ENCODE peak calls at places on chromosomes 16 and 17, in eight cellular contexts. C is colonic mucosa; S is putamen; G is activated naive CD8-positive, alpha-beta T cell treated with anti-CD3 and anti-CD28 coated beads, Interleukin-2, amount 50 U/mL, for 24 hours; J is aorta; N is COLO829; O is cardiac muscle cell; P is CMK. U is an unnamed sample.

GRCh38 chr16:58102665-58103427 is 26.3 kb downstream of the CFAP20 start:
- DNase-seq in C (no peak), S (no peak), G (no peak), J (no peak), N (no peak), O (no peak), P (no peak), U (no peak)

GRCh38 chr16:26547681-26548080 is 519.0 kb upstream of the C16orf82 start:
- DNase-seq in C (no peak), S (no peak), G (no peak), J (no peak), N (no peak), O (no peak), P (no peak), U (no peak)

GRCh38 chr17:82740906-82741759 is 5.7 kb downstream of the FN3K start:
- DNase-seq in C (no peak), S (no peak), G (no peak), J (no peak), N (no peak), O (no peak), P (no peak), U (peak)

GRCh38 chr17:70906808-70907207 is 737.5 kb downstream of the KCNJ2 start:
- DNase-seq in C (no peak), S (no peak), G (no peak), J (no peak), N (peak), O (peak), P (no peak), U (no peak)

GRCh38 chr17:38741853-38742421 is 6.2 kb downstream of the PCGF2 start:
- DNase-seq in C (peak), S (no peak), G (no peak), J (peak), N (no peak), O (peak), P (no peak), U (no peak)

GRCh38 chr17:46870116-46870803 is 18.9 kb downstream of the WNT9B start:
- DNase-seq in C (peak), S (no peak), G (no peak), J (no peak), N (no peak), O (no peak), P (no peak), U (no peak)

GRCh38 chr17:45307290-45308015 is 9.4 kb downstream of the MAP3K14 start:
- DNase-seq in C (no peak), S (no peak), G (peak), J (no peak), N (peak), O (peak), P (no peak), U (peak)

GRCh38 chr16:66007717-66008116 is 358.8 kb upstream of the CDH5 start:
- DNase-seq in C (no peak), S (no peak), G (no peak), J (no peak), N (no peak), O (peak), P (no peak), U (no peak)

GRCh38 chr17:50262001-50262794 is 12.1 kb upstream of the TMEM92 start:
- DNase-seq in C (no peak), S (no peak), G (no peak), J (no peak), N (no peak), O (no peak), P (no peak), U (no peak)

GRCh38 chr16:87360862-87361610 is 22.5 kb downstream of the FBXO31 start:
- DNase-seq in C (no peak), S (no peak), G (no peak), J (no peak), N (no peak), O (no peak), P (no peak), U (no peak)

GRCh38 chr17:15914400-15915165 is 30.3 kb upstream of the ADORA2B start:
- DNase-seq in C (no peak), S (no peak), G (no peak), J (no peak), N (no peak), O (peak), P (no peak), U (peak)

GRCh38 chr17:44637066-44637465 is 19.2 kb upstream of the MEIOC start:
- DNase-seq in C (no peak), S (no peak), G (no peak), J (no peak), N (no peak), O (no peak), P (no peak), U (no peak)

GRCh38 chr16:50498756-50499155 is 49.4 kb upstream of the NKD1 start:
- DNase-seq in C (no peak), S (no peak), G (no peak), J (peak), N (no peak), O (peak), P (no peak), U (no peak)

GRCh38 chr17:43532581-43532980 is 13.6 kb downstream of the ETV4 start:
- DNase-seq in C (peak), S (no peak), G (no peak), J (peak), N (no peak), O (no peak), P (no peak), U (no peak)

GRCh38 chr16:72989203-72989991 is 58.5 kb downstream of the ZFHX3 start:
- DNase-seq in C (no peak), S (no peak), G (no peak), J (no peak), N (no peak), O (peak), P (no peak), U (peak)

GRCh38 chr16:10886739-10887269 is 9.8 kb downstream of the CIITA start:
- DNase-seq in C (no peak), S (no peak), G (no peak), J (no peak), N (no peak), O (no peak), P (peak), U (no peak)

GRCh38 chr17:79911430-79912399 is 72.5 kb upstream of the CBX4 start:
- DNase-seq in C (no peak), S (no peak), G (no peak), J (no peak), N (no peak), O (no peak), P (no peak), U (peak)

GRCh38 chr17:42272576-42272975 is 3.6 kb downstream of the STAT5B start:
- DNase-seq in C (no peak), S (no peak), G (no peak), J (no peak), N (no peak), O (no peak), P (no peak), U (no peak)

GRCh38 chr16:20928774-20929411 is 28.3 kb downstream of the LYRM1 start:
- DNase-seq in C (no peak), S (no peak), G (no peak), J (no peak), N (no peak), O (no peak), P (no peak), U (no peak)